ENCODE peak calls at places on chromosomes 3 and 15, in four cellular contexts. K is kidney, H is ACHN, V is GM03348. G is an unnamed sample.

GRCh38 chr3:161314836-161315391 is 56.4 kb downstream of the SPTSSB start:
- DNase-seq in H (no peak), V (no peak), K (no peak), G (peak)

GRCh38 chr3:141452773-141453172 is 34.1 kb upstream of the RASA2 start:
- DNase-seq in V (no peak), K (no peak), H (no peak), G (no peak)

GRCh38 chr15:40344631-40345120 is 3.9 kb upstream of the CCDC9B start:
- DNase-seq in V (peak), K (peak), H (peak), G (peak)

GRCh38 chr3:126113733-126114132 is 29.8 kb upstream of the SLC41A3 start:
- DNase-seq in K (no peak), V (peak), H (peak), G (no peak)

GRCh38 chr15:29952245-29952644 is 130.0 kb upstream of the TJP1 start:
- DNase-seq in K (no peak), V (no peak), H (no peak), G (no peak)

GRCh38 chr15:25465835-25466234 is 27.0 kb upstream of the UBE3A start:
- DNase-seq in H (no peak), V (no peak), K (peak), G (peak)

GRCh38 chr3:46972396-46972795 is 4.1 kb downstream of the CCDC12 start:
- DNase-seq in V (no peak), K (no peak), H (no peak), G (no peak)

GRCh38 chr15:69337133-69337532 is 38.4 kb downstream of the PAQR5 start:
- DNase-seq in K (no peak), H (no peak), V (no peak), G (peak)

GRCh38 chr3:126742057-126742456 is 38.0 kb downstream of the CHCHD6 start:
- DNase-seq in V (no peak), K (no peak), H (no peak), G (no peak)

GRCh38 chr15:51782357-51782896 is 31.0 kb downstream of the TMOD2 start:
- DNase-seq in H (peak), V (no peak), K (no peak), G (peak)

GRCh38 chr3:124552224-124552623 is 178.0 kb upstream of the UMPS start:
- DNase-seq in H (peak), K (no peak), V (no peak), G (peak)

GRCh38 chr15:36796161-36796560 is 216.7 kb downstream of the CDIN1 start:
- DNase-seq in K (no peak), V (no peak), H (no peak), G (peak)

GRCh38 chr15:22226034-22226790 is 145.9 kb downstream of the OR4M2 start:
- DNase-seq in K (peak), V (no peak), H (no peak), G (no peak)

GRCh38 chr15:69857686-69858391 is 239.9 kb downstream of the TLE3 start:
- DNase-seq in V (no peak), K (no peak), H (no peak), G (no peak)

GRCh38 chr3:8663177-8664061 is 18.8 kb upstream of the SSUH2 start:
- DNase-seq in H (peak), K (no peak), V (peak), G (peak)

GRCh38 chr3:112136959-112137693 is 4.1 kb upstream of the GCSAM start:
- DNase-seq in H (peak), V (peak), K (no peak), G (peak)

GRCh38 chr15:50071551-50072258 is 47.3 kb downstream of the ATP8B4 start:
- DNase-seq in K (no peak), H (no peak), V (no peak), G (no peak)

GRCh38 chr3:126337980-126338651 is 19.1 kb downstream of the KLF15 start:
- DNase-seq in K (peak), V (no peak), H (no peak), G (no peak)

GRCh38 chr3:187352581-187353575 is 15.3 kb upstream of the RTP4 start:
- DNase-seq in V (peak), K (peak), H (no peak), G (no peak)

GRCh38 chr15:51299187-51300015 is 39.0 kb downstream of the CYP19A1 start:
- DNase-seq in V (no peak), H (no peak), K (no peak), G (no peak)

G was measured in M059J.